ENCODE peak calls at places on chromosomes 2 and 18, in seven cellular contexts. Q, P, R, C, O, F and E are unnamed samples.

GRCh38 chr2:212968284-212969081 is 182.9 kb downstream of the IKZF2 start:
- DNase-seq in Q (no peak), P (no peak), R (peak), C (no peak), O (no peak), F (no peak), E (no peak)

GRCh38 chr2:1678609-1679008 is 65.7 kb downstream of the PXDN start:
- DNase-seq in Q (no peak), P (no peak), R (no peak), C (no peak), O (no peak), F (no peak), E (no peak)

GRCh38 chr2:64485961-64486360 is 32.0 kb downstream of the LGALSL start:
- DNase-seq in Q (no peak), P (no peak), R (peak), C (no peak), O (peak), F (no peak), E (no peak)

GRCh38 chr2:162430323-162430722 is 86.4 kb downstream of the GCA start:
- DNase-seq in Q (no peak), P (no peak), R (no peak), C (no peak), O (no peak), F (no peak), E (no peak)

GRCh38 chr2:231926180-231926741 is at the start of gene NPPC:
- DNase-seq in Q (no peak), P (peak), R (peak), C (peak), O (peak), F (peak), E (peak)

GRCh38 chr18:7133181-7133580 is 15.6 kb upstream of the LAMA1 start:
- DNase-seq in Q (no peak), P (no peak), R (no peak), C (no peak), O (no peak), F (peak), E (no peak)

GRCh38 chr2:232368311-232368731 is 10.2 kb upstream of the ALPP start:
- DNase-seq in Q (no peak), P (no peak), R (peak), C (no peak), O (no peak), F (no peak), E (no peak)

GRCh38 chr18:73060666-73061270 is 193.0 kb upstream of the NETO1 start:
- DNase-seq in Q (peak), P (no peak), R (peak), C (no peak), O (no peak), F (no peak), E (no peak)

GRCh38 chr2:1605102-1605501 is 139.2 kb downstream of the PXDN start:
- DNase-seq in Q (no peak), P (no peak), R (no peak), C (no peak), O (no peak), F (no peak), E (no peak)

GRCh38 chr2:890791-891190 is 59.9 kb upstream of the SNTG2 start:
- DNase-seq in Q (peak), P (no peak), R (no peak), C (no peak), O (no peak), F (no peak), E (no peak)

GRCh38 chr2:171432969-171433762 is 624 bp downstream of the METTL8 start:
- DNase-seq in Q (no peak), P (peak), R (peak), C (no peak), O (peak), F (peak), E (peak)

GRCh38 chr2:239722760-239723448 is 302.2 kb downstream of the NDUFA10 start:
- DNase-seq in Q (no peak), P (no peak), R (no peak), C (peak), O (no peak), F (no peak), E (no peak)

GRCh38 chr18:2547477-2548087 is 23.7 kb downstream of the METTL4 start:
- DNase-seq in Q (no peak), P (no peak), R (peak), C (no peak), O (no peak), F (peak), E (peak)

GRCh38 chr2:47620717-47621437 is 162.1 kb upstream of the MSH6 start:
- DNase-seq in Q (no peak), P (no peak), R (no peak), C (no peak), O (no peak), F (no peak), E (no peak)

GRCh38 chr2:207479198-207479785 is 50.5 kb upstream of the CREB1 start:
- DNase-seq in Q (no peak), P (no peak), R (peak), C (no peak), O (no peak), F (peak), E (no peak)

GRCh38 chr2:15031745-15032240 is 399.3 kb downstream of the LRATD1 start:
- DNase-seq in Q (no peak), P (no peak), R (peak), C (no peak), O (no peak), F (peak), E (peak)

GRCh38 chr2:180980185-180980942 is at the start of gene UBE2E3:
- DNase-seq in Q (no peak), P (peak), R (peak), C (peak), O (peak), F (peak), E (peak)

GRCh38 chr2:43356774-43357173 is 130.4 kb upstream of the ZFP36L2 start:
- DNase-seq in Q (no peak), P (no peak), R (no peak), C (no peak), O (no peak), F (no peak), E (no peak)

GRCh38 chr2:62074233-62074632 is 121.7 kb upstream of the B3GNT2 start:
- DNase-seq in Q (no peak), P (no peak), R (no peak), C (no peak), O (no peak), F (no peak), E (no peak)

GRCh38 chr2:109475531-109476210 is 138.1 kb downstream of the SEPTIN10 start:
- DNase-seq in Q (peak), P (no peak), R (peak), C (no peak), O (no peak), F (no peak), E (no peak)

GRCh38 chr2:232487385-232488096 is at the start of gene ECEL1:
- DNase-seq in Q (no peak), P (no peak), R (no peak), C (peak), O (no peak), F (peak), E (peak)

GRCh38 chr2:134247679-134248078 is 6.2 kb upstream of the MGAT5 start:
- DNase-seq in Q (no peak), P (no peak), R (no peak), C (no peak), O (no peak), F (no peak), E (peak)

GRCh38 chr2:203649176-203649814 is 57.1 kb upstream of the CD28 start:
- DNase-seq in Q (no peak), P (no peak), R (no peak), C (no peak), O (no peak), F (no peak), E (no peak)

GRCh38 chr18:14767474-14767873 is 19.5 kb downstream of the ANKRD30B start:
- DNase-seq in Q (peak), P (no peak), R (peak), C (no peak), O (no peak), F (no peak), E (no peak)

GRCh38 chr18:8391068-8391467 is 218.2 kb upstream of the RAB12 start:
- DNase-seq in Q (no peak), P (no peak), R (no peak), C (no peak), O (no peak), F (no peak), E (no peak)

GRCh38 chr2:215831296-215831913 is 181.9 kb downstream of the MREG start:
- DNase-seq in Q (no peak), P (peak), R (no peak), C (no peak), O (no peak), F (peak), E (peak)

GRCh38 chr2:138177693-138178092 is 213.4 kb downstream of the HNMT start:
- DNase-seq in Q (no peak), P (no peak), R (no peak), C (no peak), O (no peak), F (no peak), E (no peak)

GRCh38 chr2:157197848-157198247 is 59.7 kb upstream of the GALNT5 start:
- DNase-seq in Q (no peak), P (no peak), R (no peak), C (no peak), O (no peak), F (no peak), E (no peak)

GRCh38 chr2:17104454-17104853 is 413.8 kb downstream of the RAD51AP2 start:
- DNase-seq in Q (no peak), P (no peak), R (no peak), C (no peak), O (no peak), F (no peak), E (no peak)

GRCh38 chr2:114729025-114729424 is 286.6 kb downstream of the DPP10 start:
- DNase-seq in Q (no peak), P (no peak), R (peak), C (no peak), O (no peak), F (peak), E (no peak)
- TF ChIP-seq CTCF in Q (no peak), P (no peak), R (peak), C (no peak), O (no peak), F (peak), E (no peak)

DNA sequence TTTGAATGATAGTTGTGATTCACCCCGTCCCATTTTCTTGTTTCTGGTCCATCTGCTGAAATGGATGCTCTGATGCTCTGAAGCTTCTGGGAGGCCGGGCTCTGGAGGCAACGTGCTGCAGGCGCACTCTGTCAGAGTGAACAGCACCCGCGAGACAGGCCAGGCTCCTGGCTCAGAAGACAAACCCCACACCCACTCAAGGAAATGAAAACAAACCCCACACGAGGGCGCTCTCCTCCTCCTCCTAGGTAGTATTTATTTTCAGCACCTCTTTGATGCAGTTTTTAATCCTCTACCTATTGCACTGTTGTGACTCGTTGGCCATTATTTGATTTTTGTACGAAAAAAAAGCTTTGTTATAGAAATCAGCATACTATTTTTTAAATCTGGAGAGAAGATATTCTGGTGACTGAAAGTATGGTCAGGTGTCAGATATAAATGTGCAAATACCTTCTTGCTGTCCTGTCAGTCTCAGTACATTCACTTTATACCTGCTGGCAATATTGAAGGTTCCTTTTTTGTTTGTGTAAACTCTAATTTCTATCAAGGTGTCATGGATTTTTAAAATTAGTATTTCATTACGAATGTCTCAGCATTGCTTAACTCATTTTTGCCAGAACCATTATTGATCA is 10.3 kb upstream of the CHST10 start:
- DNase-seq in Q (no peak), P (peak), R (peak), C (no peak), O (peak), F (peak), E (peak)
- TF ChIP-seq CTCF in Q (peak), P (peak), R (peak), C (no peak), O (peak), F (no peak), E (peak)

DNA sequence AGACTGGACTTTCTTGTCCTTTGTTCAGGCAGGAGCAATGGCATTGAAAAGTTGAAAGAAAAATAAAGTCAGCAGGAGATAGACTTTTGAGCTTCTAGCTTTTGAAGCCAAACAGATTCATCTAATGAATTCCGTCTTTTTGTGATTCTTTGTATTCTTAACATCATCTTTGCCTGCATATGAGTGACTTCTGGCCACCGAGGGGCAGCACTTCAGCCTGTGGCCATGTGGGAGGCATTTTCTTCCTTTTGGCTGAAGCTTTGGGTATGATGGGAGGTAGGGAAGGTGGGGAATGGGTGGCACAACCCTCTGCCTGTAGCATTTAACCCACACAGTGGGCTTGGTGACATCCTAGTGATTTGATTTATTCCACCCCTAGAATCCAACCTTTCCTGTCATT is 220.6 kb downstream of the SETBP1 start:
- DNase-seq in Q (no peak), P (no peak), R (no peak), C (no peak), O (no peak), F (no peak), E (no peak)
- TF ChIP-seq CTCF in Q (peak), P (no peak), R (peak), C (no peak), O (no peak), F (no peak), E (peak)

DNA sequence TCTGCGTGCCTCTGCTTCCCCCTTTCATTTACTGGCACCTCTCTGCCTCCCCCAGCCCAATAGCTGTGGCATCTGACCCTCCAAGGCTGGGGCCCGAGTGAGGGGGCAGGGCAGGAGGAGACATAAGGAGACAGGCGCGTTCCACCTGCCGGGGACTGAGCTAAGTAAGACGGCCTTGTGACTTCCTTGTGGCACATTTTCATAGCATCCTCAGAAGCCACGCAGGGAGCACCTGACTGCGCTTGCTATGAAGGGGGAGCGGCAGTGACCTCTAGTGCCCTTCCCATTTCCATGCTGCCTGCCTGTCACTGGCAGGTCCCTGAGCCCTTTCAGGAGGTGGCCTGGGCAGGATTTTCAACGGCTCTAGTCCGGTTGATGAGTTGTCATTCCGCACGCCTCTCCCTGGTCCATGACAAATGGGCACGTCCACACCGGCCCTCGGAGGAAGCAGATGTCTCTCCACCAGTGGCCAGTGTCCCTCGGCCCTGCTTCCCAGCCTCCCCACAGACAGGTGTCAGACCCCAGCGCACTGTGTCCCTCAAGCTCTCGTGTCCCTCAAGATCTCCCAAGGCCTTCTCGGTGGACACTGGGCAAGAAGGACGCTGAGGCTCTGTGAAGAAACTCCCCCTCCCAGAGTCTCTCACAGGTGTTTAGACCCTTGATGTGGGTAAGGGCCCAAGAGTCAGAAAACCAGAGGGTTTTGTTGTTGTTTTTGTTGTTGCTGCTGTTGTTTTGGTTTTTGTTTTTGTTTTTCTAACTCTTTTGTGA is 42.7 kb downstream of the CYP26B1 start:
- DNase-seq in Q (no peak), P (no peak), R (no peak), C (peak), O (no peak), F (peak), E (no peak)
- TF ChIP-seq CTCF in Q (no peak), P (peak), R (no peak), C (no peak), O (no peak), F (peak), E (no peak)

GRCh38 chr2:128591841-128592822 is 273.5 kb upstream of the HS6ST1 start:
- DNase-seq in Q (no peak), P (no peak), R (no peak), C (no peak), O (no peak), F (no peak), E (no peak)
- TF ChIP-seq CTCF in Q (no peak), P (peak), R (no peak), C (no peak), O (no peak), F (no peak), E (no peak)

DNA sequence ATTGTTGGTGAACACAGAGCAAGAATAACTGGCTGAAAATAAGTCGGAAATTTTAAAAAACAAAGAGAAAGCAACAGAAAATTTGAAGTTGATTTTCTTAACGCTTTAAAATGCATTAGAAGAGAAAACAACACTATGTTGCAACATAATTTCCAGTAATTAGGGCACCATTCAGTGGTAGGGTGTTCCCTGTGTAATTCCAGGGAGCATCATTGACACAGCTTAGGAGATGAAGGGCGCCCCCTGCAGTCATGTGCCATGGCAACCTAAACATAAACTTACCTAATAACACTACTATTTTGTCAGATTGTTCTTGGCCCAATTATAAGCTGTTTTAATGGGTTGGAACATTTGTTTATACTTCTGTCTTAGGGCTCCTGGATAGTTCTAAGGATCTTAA is 99.6 kb downstream of the DTNA start:
- DNase-seq in Q (peak), P (peak), R (peak), C (peak), O (no peak), F (peak), E (no peak)
- TF ChIP-seq CTCF in Q (peak), P (peak), R (peak), C (no peak), O (no peak), F (no peak), E (peak)

DNA sequence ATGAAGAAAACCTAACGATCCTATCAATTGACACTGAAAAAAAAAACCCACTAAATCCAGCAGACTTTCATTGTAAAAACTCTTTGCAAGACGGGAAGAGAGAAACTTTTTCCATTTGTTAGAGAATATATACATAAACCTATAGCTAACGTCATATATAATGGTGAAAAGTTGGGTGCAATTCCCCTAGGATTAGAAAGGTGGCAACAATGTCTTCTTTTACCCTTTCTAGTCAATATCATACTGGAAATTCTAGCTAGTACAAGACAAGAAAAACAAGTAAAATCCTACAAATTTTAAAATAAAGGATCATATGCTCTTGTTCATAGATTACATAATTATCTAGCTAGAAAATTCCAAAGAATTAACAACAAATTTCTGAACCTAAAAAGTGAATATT is 1596.5 kb upstream of the LRRTM1 start:
- DNase-seq in Q (no peak), P (no peak), R (peak), C (no peak), O (no peak), F (no peak), E (no peak)
- TF ChIP-seq CTCF in Q (no peak), P (peak), R (peak), C (no peak), O (no peak), F (peak), E (peak)